ENCODE peak calls at places on chromosome 4, in ten cellular contexts. B, U, T, F, K, H, D, Z, N and C are unnamed samples.

GRCh38 chr4:36222702-36223101 is 21.6 kb downstream of the ARAP2 start:
- DNase-seq in B (no peak), U (no peak), T (no peak), F (no peak), K (no peak), H (no peak), D (no peak), Z (no peak), N (no peak), C (no peak)

GRCh38 chr4:82688091-82688815 is 110.3 kb downstream of the SCD5 start:
- DNase-seq in B (no peak), U (no peak), T (no peak), F (no peak), K (no peak), H (no peak), D (no peak), Z (no peak), N (no peak), C (no peak)

GRCh38 chr4:120007171-120007894 is 59.3 kb downstream of the MAD2L1 start:
- DNase-seq in B (peak), U (no peak), T (peak), F (no peak), K (no peak), H (no peak), D (no peak), Z (no peak), N (peak), C (no peak)

GRCh38 chr4:2077537-2078460 is 18.7 kb downstream of the NAT8L start:
- DNase-seq in B (no peak), U (no peak), T (no peak), F (no peak), K (no peak), H (peak), D (no peak), Z (peak), N (no peak), C (no peak)

GRCh38 chr4:86493460-86493859 is 100.7 kb upstream of the PTPN13 start:
- DNase-seq in B (no peak), U (no peak), T (no peak), F (no peak), K (no peak), H (peak), D (no peak), Z (no peak), N (peak), C (no peak)

GRCh38 chr4:127555106-127555505 is 77.7 kb upstream of the INTU start:
- DNase-seq in B (peak), U (no peak), T (no peak), F (no peak), K (no peak), H (no peak), D (no peak), Z (no peak), N (no peak), C (no peak)

GRCh38 chr4:155819066-155819465 is 47.0 kb downstream of the ASIC5 start:
- DNase-seq in B (no peak), U (no peak), T (peak), F (no peak), K (no peak), H (no peak), D (no peak), Z (no peak), N (no peak), C (no peak)

GRCh38 chr4:6493668-6494304 is 21.4 kb upstream of the PPP2R2C start:
- DNase-seq in B (no peak), U (no peak), T (no peak), F (no peak), K (peak), H (no peak), D (no peak), Z (peak), N (no peak), C (no peak)

GRCh38 chr4:113762851-113763172 is 1.3 kb upstream of the CAMK2D start:
- DNase-seq in B (no peak), U (no peak), T (no peak), F (no peak), K (no peak), H (no peak), D (no peak), Z (no peak), N (no peak), C (no peak)

GRCh38 chr4:156901871-156902270 is 69.7 kb downstream of the PDGFC start:
- DNase-seq in B (no peak), U (no peak), T (no peak), F (no peak), K (no peak), H (peak), D (no peak), Z (no peak), N (peak), C (no peak)

GRCh38 chr4:74109116-74109791 is 10.3 kb upstream of the CXCL2 start:
- DNase-seq in B (no peak), U (peak), T (peak), F (no peak), K (no peak), H (peak), D (no peak), Z (no peak), N (peak), C (no peak)

GRCh38 chr4:132838244-132838643 is 310.9 kb upstream of the PCDH10 start:
- DNase-seq in B (no peak), U (no peak), T (no peak), F (no peak), K (no peak), H (no peak), D (no peak), Z (no peak), N (no peak), C (no peak)

GRCh38 chr4:1192091-1192492 is 19.7 kb upstream of the SPON2 start:
- DNase-seq in B (no peak), U (peak), T (peak), F (peak), K (peak), H (peak), D (no peak), Z (peak), N (peak), C (peak)

GRCh38 chr4:122285285-122285684 is 93.5 kb upstream of the ADAD1 start:
- DNase-seq in B (no peak), U (no peak), T (peak), F (no peak), K (no peak), H (no peak), D (no peak), Z (no peak), N (peak), C (no peak)